ENCODE peak calls at places on chromosomes 1 and 21, in seven cellular contexts. M is adrenal gland, F is ovary, S is lower lobe of right lung, B is RWPE2, Q is left ventricle myocardium inferior, X is neural progenitor cell. J is an unnamed sample.

GRCh38 chr1:90550616-90551406 is 166.3 kb downstream of the BARHL2 start:
- DNase-seq in M (no peak), F (no peak), S (no peak), B (no peak), Q (no peak), X (peak; percentile 59), J (no peak)

GRCh38 chr1:244952940-244953339 is 88.6 kb upstream of the HNRNPU start:
- DNase-seq in M (no peak), F (no peak), S (no peak), B (no peak), Q (no peak), X (no peak), J (peak; percentile 63)

GRCh38 chr1:245585252-245585959 is 430.6 kb downstream of the KIF26B start:
- DNase-seq in M (no peak), F (no peak), S (no peak), B (no peak), Q (no peak), X (no peak), J (no peak)

GRCh38 chr1:151711940-151712339 is 4.7 kb downstream of the CELF3 start:
- DNase-seq in M (no peak), F (no peak), S (no peak), B (no peak), Q (no peak), X (no peak), J (no peak)

GRCh38 chr1:111852216-111852615 is 96.5 kb downstream of the DDX20 start:
- DNase-seq in M (no peak), F (no peak), S (no peak), B (no peak), Q (no peak), X (peak; percentile 33), J (no peak)

GRCh38 chr1:20448626-20449215 is 37.3 kb downstream of the CAMK2N1 start:
- DNase-seq in M (no peak), F (no peak), S (no peak), B (no peak), Q (no peak), X (peak; percentile 87), J (no peak)

GRCh38 chr1:205510308-205510950 is 6.0 kb downstream of the CDK18 start:
- DNase-seq in M (no peak), F (no peak), S (no peak), B (no peak), Q (peak; percentile 67), X (no peak), J (no peak)

GRCh38 chr21:37367758-37368535 is 1.4 kb downstream of the DYRK1A start:
- DNase-seq in M (peak; percentile 44), F (peak; percentile 54), S (peak; percentile 67), B (no peak), Q (peak; percentile 56), X (peak; percentile 44), J (peak; percentile 79)

GRCh38 chr1:204448321-204448964 is 36.8 kb upstream of the PPP1R15B start:
- DNase-seq in M (no peak), F (no peak), S (no peak), B (no peak), Q (no peak), X (no peak), J (no peak)

GRCh38 chr1:22739648-22740385 is 29.2 kb downstream of the EPHB2 start:
- DNase-seq in M (peak; percentile 67), F (peak; percentile 64), S (no peak), B (no peak), Q (no peak), X (no peak), J (no peak)

GRCh38 chr1:241499910-241500309 is 19.6 kb downstream of the FH start:
- DNase-seq in M (peak; percentile 37), F (no peak), S (no peak), B (no peak), Q (no peak), X (peak; percentile 50), J (no peak)

GRCh38 chr1:151511636-151512215 is 539 bp downstream of the CGN start:
- DNase-seq in M (peak; percentile 62), F (no peak), S (peak; percentile 64), B (no peak), Q (no peak), X (peak; percentile 81), J (peak; percentile 61)

GRCh38 chr21:33682992-33683627 is 40.8 kb downstream of the ITSN1 start:
- DNase-seq in M (peak; percentile 34), F (no peak), S (no peak), B (no peak), Q (no peak), X (no peak), J (no peak)

GRCh38 chr1:86705633-86705985 is 1.2 kb downstream of the SH3GLB1 start:
- DNase-seq in M (peak; percentile 25), F (no peak), S (no peak), B (no peak), Q (no peak), X (no peak), J (no peak)

GRCh38 chr1:152328801-152329391 is 3.9 kb upstream of the FLG start:
- DNase-seq in M (no peak), F (no peak), S (no peak), B (no peak), Q (no peak), X (no peak), J (no peak)

GRCh38 chr1:150106331-150106730 is 38.8 kb downstream of the VPS45 start:
- DNase-seq in M (no peak), F (no peak), S (no peak), B (no peak), Q (no peak), X (no peak), J (no peak)

GRCh38 chr1:119004129-119004527 is 16.0 kb upstream of the TBX15 start:
- DNase-seq in M (no peak), F (no peak), S (no peak), B (no peak), Q (no peak), X (no peak), J (no peak)

GRCh38 chr1:228236744-228237143 is 28.9 kb downstream of the OBSCN start:
- DNase-seq in M (peak; percentile 72), F (no peak), S (no peak), B (no peak), Q (no peak), X (peak; percentile 84), J (peak; percentile 53)

GRCh38 chr1:223846668-223847007 is 891 bp upstream of the TP53BP2 start:
- DNase-seq in M (peak; percentile 29), F (peak; percentile 52), S (no peak), B (no peak), Q (no peak), X (peak; percentile 43), J (peak; percentile 46)

GRCh38 chr1:205124726-205125125 is 2.9 kb upstream of the RBBP5 start:
- DNase-seq in M (no peak), F (no peak), S (no peak), B (no peak), Q (no peak), X (no peak), J (no peak)

GRCh38 chr1:2229921-2230700 is 2.0 kb downstream of the SKI start:
- DNase-seq in M (peak; percentile 47), F (peak; percentile 63), S (peak; percentile 68), B (no peak), Q (peak; percentile 50), X (no peak), J (peak; percentile 37)

GRCh38 chr1:180165509-180166435 is 11.1 kb downstream of the QSOX1 start:
- DNase-seq in M (no peak), F (no peak), S (no peak), B (no peak), Q (no peak), X (no peak), J (no peak)

DNA sequence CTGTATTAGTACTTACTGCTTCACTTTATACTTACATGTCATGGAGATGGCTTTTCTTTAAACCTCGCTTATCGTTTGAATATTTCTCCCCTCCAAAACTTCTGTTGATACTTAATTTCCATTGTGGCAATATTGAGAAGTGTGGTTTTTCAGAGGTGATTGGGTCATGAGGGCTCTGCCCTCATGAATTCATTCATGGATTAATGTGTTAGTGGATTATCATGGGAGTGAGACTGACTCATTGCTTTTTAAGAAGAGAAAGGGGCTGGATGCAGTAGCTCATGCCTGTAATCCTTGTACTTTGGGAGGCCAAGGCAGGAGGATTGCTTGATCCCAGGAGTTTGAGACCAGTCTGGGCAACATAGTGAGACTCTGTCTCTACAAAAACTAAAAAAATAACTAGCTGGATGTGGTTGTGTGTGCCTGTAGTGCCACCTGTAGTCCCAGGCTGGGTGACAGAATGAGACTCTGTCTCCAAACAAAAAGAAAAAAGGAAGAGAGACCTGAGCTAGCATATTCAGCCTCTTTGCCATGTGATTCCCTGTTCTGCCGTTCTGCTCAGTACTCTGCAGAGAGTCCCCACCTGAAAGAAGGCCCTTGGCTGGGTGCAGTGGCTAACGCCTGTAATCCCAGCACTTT is 30.2 kb downstream of the RABGAP1L start:
- DNase-seq in M (no peak), F (no peak), S (no peak), B (no peak), Q (no peak), X (no peak), J (no peak)
- TF ChIP-seq CTCF in M (no peak), F (no peak), S (no peak), B (no peak), Q (no peak), X (no peak), J (no peak)

GRCh38 chr1:201141418-201141817 is 12.9 kb downstream of the TMEM9 start:
- DNase-seq in M (no peak), F (peak; percentile 8), S (no peak), B (no peak), Q (no peak), X (no peak), J (no peak)
- H3K4me1 ChIP-seq in M (peaks cover 17% of the 10 kb centered on the region), F (no peaks in the 10 kb centered on the region), S (no peaks in the 10 kb centered on the region), B (no peaks in the 10 kb centered on the region), Q (peaks cover 18% of the 10 kb centered on the region), X (peaks cover 5% of the 10 kb centered on the region), J (peaks cover 10% of the 10 kb centered on the region)

DNA sequence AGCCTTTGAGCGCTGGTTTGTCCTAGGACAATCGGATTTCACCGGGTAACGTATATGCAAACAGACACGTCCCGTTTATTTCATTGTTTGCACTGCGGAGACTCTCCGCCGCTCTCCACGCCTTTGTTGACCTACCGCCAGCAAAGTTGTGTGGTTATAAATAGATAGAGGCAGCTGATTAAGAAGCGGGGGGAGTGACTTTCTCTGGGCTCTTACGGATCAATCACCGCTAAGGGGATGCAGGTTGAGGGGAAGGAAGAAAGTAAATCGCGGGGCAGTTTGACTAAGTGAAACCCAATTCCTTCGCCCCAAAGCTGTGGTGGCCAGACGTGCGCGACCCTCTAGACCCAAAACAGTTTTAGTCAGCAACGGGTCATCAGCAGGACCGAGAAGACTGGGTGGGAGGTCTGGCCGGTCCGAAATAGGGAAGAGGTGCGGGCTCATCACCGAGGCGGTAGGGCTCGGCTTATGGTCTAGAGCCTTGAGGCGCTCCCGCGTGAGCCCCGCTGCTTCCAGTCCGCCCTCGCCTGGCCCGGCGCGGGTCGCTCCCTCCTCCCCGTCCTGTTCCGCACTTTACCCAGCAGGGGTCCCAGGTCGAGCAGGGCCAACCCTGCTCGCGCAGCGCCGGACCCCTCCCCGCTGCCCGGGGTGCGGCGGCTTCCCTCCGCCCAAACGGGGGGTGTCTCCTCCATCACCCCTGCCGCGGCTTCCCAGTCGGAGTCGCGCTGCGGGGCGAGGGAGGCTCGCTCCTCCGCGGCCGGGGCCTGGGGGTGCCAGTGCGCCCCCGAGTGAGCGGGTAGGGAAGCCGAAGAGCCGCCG is 120.8 kb upstream of the RRP15 start:
- DNase-seq in M (peak; percentile 34), F (no peak), S (peak; percentile 48), B (no peak), Q (peak; percentile 28), X (peak; percentile 90), J (peak; percentile 62)
- TF ChIP-seq CTCF in M (no peak), F (no peak), S (no peak), B (no peak), Q (peak; percentile 30), X (peak; percentile 33), J (no peak)

DNA sequence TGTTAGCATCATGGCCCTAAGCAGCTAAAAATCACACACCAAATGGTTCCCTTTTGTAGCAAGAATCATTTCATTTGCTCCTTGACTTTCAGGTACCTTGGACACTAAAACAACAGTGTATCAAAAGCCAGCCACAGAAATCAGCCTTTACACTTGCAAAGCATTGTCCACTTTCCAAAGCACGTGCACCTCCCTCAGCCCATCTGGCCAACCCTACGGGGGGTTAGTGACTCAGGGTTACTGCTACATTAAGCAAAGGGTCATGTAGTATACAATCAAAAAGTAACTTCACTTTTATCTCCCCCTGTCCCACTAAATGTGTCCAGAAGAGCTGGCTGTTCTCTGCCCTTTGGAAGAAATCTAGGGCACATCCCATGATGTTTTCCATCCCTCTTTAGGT is 149.7 kb downstream of the HIVEP3 start:
- DNase-seq in M (no peak), F (no peak), S (no peak), B (no peak), Q (no peak), X (no peak), J (no peak)
- H3K4me1 ChIP-seq in M (peaks cover 43% of the 10 kb centered on the region), F (peaks cover 6% of the 10 kb centered on the region), S (peaks cover 84% of the 10 kb centered on the region), B (peaks cover 10% of the 10 kb centered on the region), Q (peaks cover 80% of the 10 kb centered on the region), X (no peaks in the 10 kb centered on the region), J (no peaks in the 10 kb centered on the region)